ENCODE peak calls at places on chromosomes 3 and 15, in ten cellular contexts. C is K562, M is prostate gland, J is HCT116, Z is transverse colon, V is GM12892, L is HepG2, G is H1, Q is esophagus muscularis mucosa, N is stomach. X is an unnamed sample.

GRCh38 chr3:175433026-175433668 is 574.0 kb downstream of the NAALADL2 start:
- DNase-seq in L (no peak), C (no peak), M (no peak), J (no peak), Z (no peak), V (no peak), Q (no peak), N (no peak), G (no peak), X (no peak)

GRCh38 chr15:22956980-22957264 is 23.2 kb downstream of the CYFIP1 start:
- DNase-seq in C (no peak), Z (no peak), V (no peak), G (no peak), L (no peak), Q (no peak), M (no peak), J (no peak), N (no peak), X (no peak)

GRCh38 chr3:129613205-129613740 is 6.8 kb upstream of the PLXND1 start:
- DNase-seq in C (no peak), N (no peak), J (no peak), L (no peak), G (no peak), Z (no peak), V (no peak), M (no peak), Q (no peak), X (no peak)

GRCh38 chr15:55241895-55242294 is 45.2 kb upstream of the RSL24D1 start:
- DNase-seq in M (no peak), Z (no peak), G (no peak), N (no peak), Q (no peak), J (no peak), L (no peak), V (no peak), C (no peak), X (no peak)

GRCh38 chr3:73431136-73431933 is 193.4 kb downstream of the PDZRN3 start:
- DNase-seq in V (no peak), G (no peak), J (no peak), C (no peak), Q (no peak), Z (no peak), N (no peak), L (no peak), M (no peak), X (no peak)

GRCh38 chr3:194993896-194994295 is 277.1 kb downstream of the XXYLT1 start:
- DNase-seq in N (no peak), G (no peak), Z (no peak), Q (no peak), V (no peak), C (no peak), M (no peak), J (no peak), L (no peak), X (no peak)

GRCh38 chr3:123423026-123423425 is 25.9 kb downstream of the ADCY5 start:
- DNase-seq in V (no peak), J (no peak), G (no peak), Q (no peak), C (no peak), M (no peak), Z (peak; percentile 82), N (no peak), L (no peak), X (no peak)

GRCh38 chr3:187616307-187616939 is 53.8 kb downstream of the SST start:
- DNase-seq in M (peak; percentile 39), C (peak; percentile 54), Q (no peak), G (peak; percentile 38), L (peak; percentile 35), J (peak; percentile 46), Z (peak; percentile 31), N (peak; percentile 58), V (peak; percentile 2), X (peak; percentile 20)

GRCh38 chr15:22979069-22979698 is 984 bp downstream of the CYFIP1 start:
- DNase-seq in N (peak; percentile 72), M (peak; percentile 62), L (peak; percentile 36), Z (peak; percentile 80), Q (no peak), G (no peak), J (no peak), C (peak; percentile 51), V (peak; percentile 42), X (peak; percentile 60)

GRCh38 chr3:108131105-108131794 is 40.4 kb upstream of the CD47 start:
- DNase-seq in L (no peak), M (no peak), V (no peak), G (no peak), Q (no peak), N (no peak), C (no peak), Z (no peak), J (peak; percentile 56), X (no peak)

GRCh38 chr3:159130108-159130507 is 328.3 kb downstream of the MFSD1 start:
- DNase-seq in C (no peak), V (no peak), N (no peak), Q (no peak), G (peak; percentile 5), M (no peak), J (peak; percentile 15), L (peak; percentile 13), Z (peak; percentile 21), X (no peak)

GRCh38 chr15:80849308-80849707 is 70.1 kb downstream of the CEMIP start:
- DNase-seq in L (no peak), G (no peak), C (no peak), Z (no peak), J (no peak), V (no peak), M (no peak), N (peak; percentile 38), Q (no peak), X (no peak)

GRCh38 chr3:51982838-51983577 is at the start of gene ACY1:
- DNase-seq in Q (peak; percentile 95), J (peak; percentile 57), Z (peak; percentile 92), C (peak; percentile 92), V (peak; percentile 98), M (peak; percentile 86), N (peak; percentile 92), G (no peak), L (peak; percentile 87), X (peak; percentile 96)
- TF ChIP-seq POLR2AphosphoS5 in Q (peak; percentile 85), J (peak; percentile 86), Z (peak; percentile 67), C (peak; percentile 77), V (peak; percentile 52), M (peak; percentile 63), N (peak; percentile 72), G (peak; percentile 49), L (peak; percentile 98), X (peak; percentile 41)

GRCh38 chr3:169940486-169941181 is 26.0 kb upstream of the SEC62 start:
- DNase-seq in V (no peak), Z (no peak), G (no peak), Q (no peak), M (no peak), J (no peak), N (no peak), C (no peak), L (no peak), X (no peak)

GRCh38 chr3:169948559-169949371 is 17.8 kb upstream of the SEC62 start:
- DNase-seq in M (no peak), C (no peak), Z (no peak), J (no peak), V (no peak), N (no peak), Q (no peak), G (no peak), L (no peak), X (no peak)

GRCh38 chr3:169939751-169940150 is 26.9 kb upstream of the SEC62 start:
- DNase-seq in M (no peak), C (no peak), L (no peak), G (no peak), Z (no peak), Q (no peak), V (no peak), N (no peak), J (no peak), X (no peak)

GRCh38 chr3:169946336-169946735 is 20.3 kb upstream of the SEC62 start:
- DNase-seq in C (no peak), N (no peak), M (no peak), L (no peak), J (no peak), V (no peak), G (no peak), Q (no peak), Z (no peak), X (no peak)

DNA sequence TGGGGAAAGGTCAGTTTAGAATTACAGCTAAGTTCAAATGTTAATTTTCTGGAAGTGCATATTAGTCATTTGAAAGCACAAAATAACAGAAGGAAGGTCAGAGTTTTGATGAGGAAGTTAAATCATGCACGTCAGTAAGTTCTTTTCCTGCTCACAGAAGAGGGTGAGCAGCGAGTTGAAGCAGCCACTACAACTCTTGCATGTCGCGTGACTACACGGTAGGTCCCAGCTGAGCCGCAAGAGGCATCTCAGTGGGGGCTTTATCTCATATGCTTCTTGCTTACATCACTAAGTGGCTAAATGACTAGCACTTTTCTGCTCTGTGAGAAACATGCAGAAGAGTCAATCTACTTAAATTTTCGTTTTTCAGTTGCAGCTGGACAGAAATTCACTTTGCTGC is 21.3 kb upstream of the SEC62 start:
- DNase-seq in J (no peak), L (no peak), G (no peak), V (no peak), N (peak; percentile 39), Q (no peak), M (no peak), C (peak; percentile 67), Z (peak; percentile 44), X (no peak)
- TF ChIP-seq POLR2A in J (no peak), L (no peak), G (no peak), V (no peak), N (no peak), Q (no peak), M (no peak), C (no peak), Z (no peak), X (no peak)

GRCh38 chr15:67109141-67110034 is 44.0 kb downstream of the SMAD3 start:
- DNase-seq in V (no peak), Z (peak; percentile 65), N (no peak), L (peak; percentile 61), C (no peak), M (no peak), G (no peak), Q (no peak), J (no peak), X (peak; percentile 40)
- TF ChIP-seq POLR2AphosphoS5 in V (no peak), Z (no peak), N (peak; percentile 38), L (no peak), C (no peak), M (no peak), G (no peak), Q (peak; percentile 58), J (no peak), X (peak; percentile 41)

GRCh38 chr3:101827211-101828174 is 21.8 kb upstream of the NFKBIZ start:
- DNase-seq in G (no peak), Z (peak; percentile 84), V (peak; percentile 40), N (peak; percentile 78), Q (peak; percentile 96), C (peak; percentile 57), M (peak; percentile 72), L (peak; percentile 59), J (peak; percentile 52), X (no peak)
- TF ChIP-seq POLR2A in G (no peak), Z (peak; percentile 82), V (peak; percentile 98), N (peak; percentile 41), Q (no peak), C (no peak), M (no peak), L (no peak), J (no peak), X (peak; percentile 99)

X was measured in GM12891.